ENCODE peak calls at places on chromosome 12, in eight cellular contexts. H is neural progenitor cell, O is transverse colon, B is GM06990, W is lower leg skin, A is pancreas, U is lower lobe of right lung, D is astrocyte of the cerebellum. Q is an unnamed sample.

GRCh38 chr12:28424965-28425364 is 234.7 kb downstream of the CCDC91 start:
- DNase-seq in O (no peak), U (no peak), D (peak; percentile 87), A (peak; percentile 3), W (no peak), H (peak; percentile 1), B (no peak), Q (peak; percentile 33)

GRCh38 chr12:19750116-19750644 is 310.9 kb downstream of the AEBP2 start:
- DNase-seq in D (no peak), H (no peak), U (no peak), W (no peak), O (no peak), A (no peak), B (no peak), Q (no peak)

GRCh38 chr12:34390846-34391700 is 368.8 kb downstream of the ALG10 start:
- DNase-seq in O (no peak), D (no peak), W (peak; percentile 75), U (peak; percentile 14), A (no peak), B (no peak), H (no peak), Q (no peak)

GRCh38 chr12:6950944-6951540 is at the start of gene PTPN6:
- DNase-seq in O (peak; percentile 74), D (no peak), A (no peak), B (peak; percentile 86), H (no peak), U (peak; percentile 92), W (peak; percentile 89), Q (no peak)

GRCh38 chr12:7959278-7960063 is 23.5 kb upstream of the SLC2A3 start:
- DNase-seq in W (peak; percentile 77), B (peak; percentile 41), D (no peak), U (no peak), H (peak; percentile 72), O (peak; percentile 41), A (no peak), Q (no peak)

GRCh38 chr12:43754015-43754414 is 4.6 kb downstream of the PUS7L start:
- DNase-seq in U (no peak), B (no peak), A (no peak), D (no peak), W (no peak), O (no peak), H (no peak), Q (no peak)

GRCh38 chr12:128402481-128402880 is 135.5 kb downstream of the TMEM132C start:
- DNase-seq in B (no peak), H (peak; percentile 40), U (no peak), A (peak; percentile 13), O (no peak), W (no peak), D (no peak), Q (no peak)

GRCh38 chr12:123269395-123269892 is 2.2 kb downstream of the CDK2AP1 start:
- DNase-seq in H (peak; percentile 93), D (peak; percentile 39), U (peak; percentile 76), B (peak; percentile 65), O (peak; percentile 63), A (peak; percentile 65), W (peak; percentile 93), Q (peak; percentile 39)

GRCh38 chr12:30138483-30138882 is 354.7 kb upstream of the TMTC1 start:
- DNase-seq in A (no peak), W (no peak), B (no peak), H (peak; percentile 71), O (no peak), D (no peak), U (no peak), Q (no peak)

GRCh38 chr12:43009307-43009706 is 419.8 kb upstream of the PRICKLE1 start:
- DNase-seq in A (no peak), D (no peak), U (no peak), B (no peak), W (no peak), O (no peak), H (no peak), Q (no peak)

DNA sequence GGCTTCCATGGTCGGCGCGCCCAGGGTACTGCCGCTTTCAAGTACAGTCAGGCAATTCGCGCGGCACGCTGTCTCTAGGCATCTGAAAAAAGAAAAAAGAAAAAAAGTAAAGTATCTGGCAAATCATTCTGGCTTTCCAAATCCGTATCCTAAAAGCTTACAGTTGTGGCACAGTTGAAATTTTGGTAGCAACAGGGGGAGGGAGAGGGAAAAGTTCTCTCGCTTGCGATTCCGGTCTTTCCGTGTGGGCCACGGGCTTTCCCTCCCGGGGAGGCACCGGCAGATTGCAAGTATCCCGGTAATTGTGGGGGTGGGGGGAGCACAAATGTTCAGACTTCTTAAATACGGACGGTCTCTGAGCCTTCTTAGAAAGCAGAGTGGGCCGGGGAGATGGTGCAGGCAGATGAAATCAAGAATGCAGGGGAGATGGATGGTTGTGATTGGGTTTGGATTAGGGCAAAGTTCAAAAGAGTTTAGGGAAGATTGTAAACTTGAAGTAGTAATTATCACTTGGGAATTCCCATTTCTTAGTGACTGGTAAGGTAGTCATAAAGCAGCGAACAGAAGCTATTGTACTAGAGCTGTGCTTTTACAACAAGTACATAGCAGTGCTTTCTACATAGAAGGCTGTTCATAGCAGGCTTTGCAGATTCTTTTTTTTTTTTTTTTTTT is 1.2 kb downstream of the SOCS2 start:
- DNase-seq in B (no peak), A (no peak), H (peak; percentile 14), D (no peak), O (peak; percentile 26), U (no peak), W (no peak), Q (no peak)
- H3K4me3 ChIP-seq in B (peak overlapping the region; percentile 63), A (peak overlapping the region; percentile 67), H (peak overlapping the region; percentile 72), D (peak overlapping the region; percentile 72), O (peak overlapping the region; percentile 88), U (peak overlapping the region; percentile 96), W (peak overlapping the region; percentile 45), Q (peak overlapping the region; percentile 80)

GRCh38 chr12:61781021-61781581 is 479.1 kb upstream of the USP15 start:
- DNase-seq in U (no peak), H (peak; percentile 51), B (no peak), D (no peak), W (no peak), A (no peak), O (no peak), Q (no peak)
- H3K4me3 ChIP-seq in U (no peak overlapping the region), H (no peak overlapping the region), B (no peak overlapping the region), D (no peak overlapping the region), W (no peak overlapping the region), A (no peak overlapping the region), O (no peak overlapping the region), Q (no peak overlapping the region)

GRCh38 chr12:9750276-9751203 is 10.2 kb downstream of the CD69 start:
- DNase-seq in H (peak; percentile 79), A (no peak), D (peak; percentile 36), W (peak; percentile 84), U (peak; percentile 50), O (peak; percentile 31), B (peak; percentile 60), Q (peak; percentile 12)
- H3K4me3 ChIP-seq in H (no peak overlapping the region), A (no peak overlapping the region), D (no peak overlapping the region), W (no peak overlapping the region), U (peak overlapping the region; percentile 15), O (no peak overlapping the region), B (no peak overlapping the region), Q (no peak overlapping the region)

GRCh38 chr12:9759680-9760592 is 765 bp downstream of the CD69 start:
- DNase-seq in H (no peak), D (no peak), O (no peak), U (no peak), B (no peak), A (no peak), W (no peak), Q (no peak)

GRCh38 chr12:9756174-9756573 is 4.5 kb downstream of the CD69 start:
- DNase-seq in A (no peak), D (no peak), O (no peak), W (no peak), H (no peak), U (no peak), B (no peak), Q (no peak)

GRCh38 chr12:9757433-9758025 is 3.2 kb downstream of the CD69 start:
- DNase-seq in D (no peak), B (no peak), A (no peak), H (no peak), U (no peak), W (no peak), O (no peak), Q (no peak)

GRCh38 chr12:9756756-9757155 is 3.9 kb downstream of the CD69 start:
- DNase-seq in D (no peak), A (no peak), H (no peak), W (no peak), O (no peak), U (no peak), B (no peak), Q (no peak)

GRCh38 chr12:9758119-9758518 is 2.6 kb downstream of the CD69 start:
- DNase-seq in A (no peak), W (no peak), B (no peak), U (no peak), H (no peak), D (no peak), O (no peak), Q (no peak)
- H3K4me3 ChIP-seq in A (no peak overlapping the region), W (no peak overlapping the region), B (peak overlapping the region; percentile 71), U (peak overlapping the region; percentile 48), H (no peak overlapping the region), D (no peak overlapping the region), O (no peak overlapping the region), Q (no peak overlapping the region)

GRCh38 chr12:132634411-132634990 is 15.9 kb downstream of the P2RX2 start:
- DNase-seq in O (no peak), W (no peak), H (no peak), B (no peak), U (no peak), A (no peak), D (no peak), Q (no peak)
- H3K4me3 ChIP-seq in O (no peak overlapping the region), W (no peak overlapping the region), H (no peak overlapping the region), B (no peak overlapping the region), U (no peak overlapping the region), A (no peak overlapping the region), D (no peak overlapping the region), Q (no peak overlapping the region)

DNA sequence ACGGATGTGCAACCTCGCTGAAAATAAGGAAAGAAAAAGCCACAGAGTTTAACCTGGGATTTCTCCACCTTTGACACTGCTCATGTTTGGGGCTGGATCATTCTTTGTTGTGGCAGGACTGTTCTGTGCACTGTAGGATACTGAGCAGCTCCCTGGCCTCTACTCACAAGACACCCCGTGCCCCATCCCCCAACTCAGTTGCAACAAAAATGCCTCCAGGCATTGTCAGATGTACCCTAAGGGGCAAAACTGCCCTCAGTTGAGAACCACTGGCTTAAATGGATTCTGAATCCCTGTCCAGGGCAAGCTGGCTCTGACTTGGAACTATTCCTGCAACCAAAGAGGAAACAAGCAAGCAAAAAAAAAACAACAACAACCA is 2.1 kb downstream of the GLTP start:
- DNase-seq in D (no peak), B (no peak), H (no peak), O (no peak), W (no peak), U (no peak), A (no peak), Q (no peak)
- H3K4me3 ChIP-seq in D (no peak overlapping the region), B (no peak overlapping the region), H (no peak overlapping the region), O (no peak overlapping the region), W (no peak overlapping the region), U (no peak overlapping the region), A (no peak overlapping the region), Q (no peak overlapping the region)

GRCh38 chr12:591571-592505 is 71.4 kb downstream of the NINJ2 start:
- DNase-seq in U (no peak), H (no peak), W (peak; percentile 86), A (peak; percentile 79), D (no peak), O (no peak), B (no peak), Q (no peak)
- H3K4me3 ChIP-seq in U (no peak overlapping the region), H (no peak overlapping the region), W (no peak overlapping the region), A (peak overlapping the region; percentile 10), D (no peak overlapping the region), O (no peak overlapping the region), B (no peak overlapping the region), Q (no peak overlapping the region)

Q was measured in skeletal muscle cell.